ENCODE peak calls at places on chromosomes 4 and X, in six cellular contexts. One of them, this sample, is unnamed.

GRCh38 chrX:115030635-115031034 is 13.2 kb upstream of the IL13RA2 start:
- DNase-seq in GM12878: no peak
- DNase-seq in HepG2: no peak
- DNase-seq in transverse colon: peak; percentile 46
- DNase-seq in K562: no peak
- DNase-seq in esophagus muscularis mucosa: no peak
- DNase-seq in this sample: peak; percentile 35

GRCh38 chrX:153592966-153593688 is 5.8 kb downstream of the CCNQ start:
- DNase-seq in transverse colon: no peak
- DNase-seq in HepG2: no peak
- DNase-seq in K562: no peak
- DNase-seq in esophagus muscularis mucosa: no peak
- DNase-seq in GM12878: no peak
- DNase-seq in this sample: no peak

GRCh38 chr4:25320374-25321172 is 8.0 kb downstream of the ZCCHC4 start:
- DNase-seq in K562: no peak
- DNase-seq in esophagus muscularis mucosa: no peak
- DNase-seq in HepG2: no peak
- DNase-seq in transverse colon: no peak
- DNase-seq in GM12878: no peak
- DNase-seq in this sample: no peak

GRCh38 chr4:7635435-7635834 is 200.7 kb upstream of the PSAPL1 start:
- DNase-seq in esophagus muscularis mucosa: no peak
- DNase-seq in HepG2: no peak
- DNase-seq in K562: no peak
- DNase-seq in transverse colon: no peak
- DNase-seq in GM12878: no peak
- DNase-seq in this sample: no peak

GRCh38 chr4:83180469-83180968 is 66.0 kb upstream of the PLAC8 start:
- DNase-seq in GM12878: peak; percentile 79
- DNase-seq in esophagus muscularis mucosa: no peak
- DNase-seq in HepG2: no peak
- DNase-seq in transverse colon: no peak
- DNase-seq in K562: no peak
- DNase-seq in this sample: no peak

GRCh38 chr4:127852661-127853060 is 28.0 kb upstream of the PLK4 start:
- DNase-seq in transverse colon: no peak
- DNase-seq in K562: no peak
- DNase-seq in GM12878: no peak
- DNase-seq in esophagus muscularis mucosa: no peak
- DNase-seq in HepG2: no peak
- DNase-seq in this sample: no peak

GRCh38 chr4:6658635-6659075 is 18.2 kb downstream of the MRFAP1 start:
- DNase-seq in transverse colon: peak; percentile 28
- DNase-seq in HepG2: no peak
- DNase-seq in K562: no peak
- DNase-seq in esophagus muscularis mucosa: no peak
- DNase-seq in GM12878: no peak
- DNase-seq in this sample: peak; percentile 92

GRCh38 chrX:80430826-80431501 is 10.7 kb downstream of the TENT5D start:
- DNase-seq in HepG2: no peak
- DNase-seq in K562: peak; percentile 16
- DNase-seq in transverse colon: no peak
- DNase-seq in esophagus muscularis mucosa: no peak
- DNase-seq in GM12878: no peak
- DNase-seq in this sample: no peak

GRCh38 chr4:70722199-70722791 is 531 bp downstream of the RUFY3 start:
- DNase-seq in GM12878: no peak
- DNase-seq in K562: peak; percentile 41
- DNase-seq in HepG2: no peak
- DNase-seq in transverse colon: no peak
- DNase-seq in esophagus muscularis mucosa: no peak
- DNase-seq in this sample: no peak

GRCh38 chr4:89998350-89999098 is 103.9 kb downstream of the MMRN1 start:
- DNase-seq in GM12878: no peak
- DNase-seq in transverse colon: no peak
- DNase-seq in esophagus muscularis mucosa: no peak
- DNase-seq in K562: no peak
- DNase-seq in HepG2: no peak
- DNase-seq in this sample: no peak

GRCh38 chrX:21985332-21985777 is 44.8 kb downstream of the SMS start:
- DNase-seq in transverse colon: peak; percentile 76
- DNase-seq in GM12878: peak; percentile 67
- DNase-seq in K562: peak; percentile 75
- DNase-seq in esophagus muscularis mucosa: no peak
- DNase-seq in HepG2: peak; percentile 62
- DNase-seq in this sample: peak; percentile 50

GRCh38 chr4:128574706-128575105 is 234.8 kb upstream of the JADE1 start:
- DNase-seq in K562: peak; percentile 79
- DNase-seq in transverse colon: peak; percentile 84
- DNase-seq in HepG2: peak; percentile 32
- DNase-seq in esophagus muscularis mucosa: no peak
- DNase-seq in GM12878: peak; percentile 25
- DNase-seq in this sample: no peak

GRCh38 chr4:3878678-3879077 is 112.5 kb downstream of the ADRA2C start:
- DNase-seq in HepG2: no peak
- DNase-seq in esophagus muscularis mucosa: no peak
- DNase-seq in K562: no peak
- DNase-seq in transverse colon: no peak
- DNase-seq in GM12878: no peak
- DNase-seq in this sample: no peak

GRCh38 chr4:127656047-127656680 is 23.4 kb downstream of the INTU start:
- DNase-seq in GM12878: no peak
- DNase-seq in K562: no peak
- DNase-seq in HepG2: no peak
- DNase-seq in esophagus muscularis mucosa: no peak
- DNase-seq in transverse colon: no peak
- DNase-seq in this sample: peak; percentile 10

GRCh38 chrX:316351-317325 is 2.0 kb downstream of the GTPBP6 start:
- DNase-seq in K562: no peak
- DNase-seq in HepG2: no peak
- DNase-seq in transverse colon: peak; percentile 19
- DNase-seq in GM12878: no peak
- DNase-seq in esophagus muscularis mucosa: no peak
- DNase-seq in this sample: peak; percentile 85

GRCh38 chr4:44186096-44186849 is 262.3 kb downstream of the KCTD8 start:
- DNase-seq in transverse colon: no peak
- DNase-seq in GM12878: no peak
- DNase-seq in esophagus muscularis mucosa: no peak
- DNase-seq in HepG2: no peak
- DNase-seq in K562: no peak
- DNase-seq in this sample: peak; percentile 34

GRCh38 chr4:147088141-147088540 is 142.5 kb upstream of the TTC29 start:
- DNase-seq in GM12878: no peak
- DNase-seq in transverse colon: no peak
- DNase-seq in K562: no peak
- DNase-seq in esophagus muscularis mucosa: no peak
- DNase-seq in HepG2: no peak
- DNase-seq in this sample: no peak

GRCh38 chr4:21848001-21848400 is 100.6 kb downstream of the KCNIP4 start:
- DNase-seq in transverse colon: no peak
- DNase-seq in K562: no peak
- DNase-seq in GM12878: no peak
- DNase-seq in esophagus muscularis mucosa: no peak
- DNase-seq in HepG2: no peak
- DNase-seq in this sample: no peak

GRCh38 chrX:68396953-68397352 is 36.3 kb downstream of the OPHN1 start:
- DNase-seq in transverse colon: no peak
- DNase-seq in GM12878: no peak
- DNase-seq in K562: no peak
- DNase-seq in esophagus muscularis mucosa: no peak
- DNase-seq in HepG2: no peak
- DNase-seq in this sample: no peak

GRCh38 chr4:113837397-113837796 is 75.9 kb upstream of the CAMK2D start:
- DNase-seq in transverse colon: no peak
- DNase-seq in esophagus muscularis mucosa: no peak
- DNase-seq in K562: no peak
- DNase-seq in GM12878: peak; percentile 94
- DNase-seq in HepG2: no peak
- DNase-seq in this sample: no peak

DNA sequence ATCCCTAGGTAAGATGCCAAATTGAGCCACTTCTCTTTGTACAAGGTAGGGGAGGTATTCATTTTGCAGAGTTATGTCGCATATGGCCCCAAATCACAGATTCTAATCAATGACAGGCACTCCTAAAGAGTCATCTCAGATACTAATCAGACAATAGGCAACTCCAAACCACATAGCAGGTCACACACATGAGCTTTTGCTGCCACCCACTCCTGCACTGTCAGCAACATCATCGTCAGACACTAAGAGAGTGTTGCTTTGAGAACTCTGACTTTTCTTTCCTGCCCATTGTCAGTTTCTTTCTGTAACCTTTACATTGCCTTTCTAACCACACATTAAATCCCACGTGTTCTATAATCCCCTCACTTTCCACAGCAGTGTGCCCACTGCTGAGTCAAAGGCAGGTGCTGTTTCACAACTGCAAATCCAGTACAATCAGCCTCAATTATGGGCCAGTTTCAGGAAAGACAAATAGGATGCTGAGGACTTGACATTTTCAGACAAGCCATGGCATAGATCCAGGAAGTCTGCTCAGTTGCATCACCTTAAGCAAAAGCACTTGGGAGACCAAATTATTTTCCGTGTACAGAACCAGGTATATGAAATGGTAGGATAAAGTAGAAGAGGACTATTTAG is 23.5 kb downstream of the TMEM31 start:
- DNase-seq in K562: no peak
- DNase-seq in esophagus muscularis mucosa: no peak
- DNase-seq in HepG2: no peak
- DNase-seq in GM12878: no peak
- DNase-seq in transverse colon: no peak
- DNase-seq in this sample: no peak
- TF ChIP-seq EP300 in K562: no peak
- TF ChIP-seq EP300 in esophagus muscularis mucosa: no peak
- TF ChIP-seq EP300 in HepG2: no peak
- TF ChIP-seq EP300 in GM12878: no peak
- TF ChIP-seq EP300 in transverse colon: no peak
- TF ChIP-seq EP300 in this sample: no peak

GRCh38 chr4:71732066-71732465 is 51.8 kb downstream of the GC start:
- DNase-seq in HepG2: no peak
- DNase-seq in K562: no peak
- DNase-seq in GM12878: no peak
- DNase-seq in esophagus muscularis mucosa: no peak
- DNase-seq in transverse colon: no peak
- DNase-seq in this sample: no peak

GRCh38 chr4:71729856-71730255 is 54.0 kb downstream of the GC start:
- DNase-seq in GM12878: no peak
- DNase-seq in K562: no peak
- DNase-seq in HepG2: no peak
- DNase-seq in transverse colon: no peak
- DNase-seq in esophagus muscularis mucosa: no peak
- DNase-seq in this sample: no peak

DNA sequence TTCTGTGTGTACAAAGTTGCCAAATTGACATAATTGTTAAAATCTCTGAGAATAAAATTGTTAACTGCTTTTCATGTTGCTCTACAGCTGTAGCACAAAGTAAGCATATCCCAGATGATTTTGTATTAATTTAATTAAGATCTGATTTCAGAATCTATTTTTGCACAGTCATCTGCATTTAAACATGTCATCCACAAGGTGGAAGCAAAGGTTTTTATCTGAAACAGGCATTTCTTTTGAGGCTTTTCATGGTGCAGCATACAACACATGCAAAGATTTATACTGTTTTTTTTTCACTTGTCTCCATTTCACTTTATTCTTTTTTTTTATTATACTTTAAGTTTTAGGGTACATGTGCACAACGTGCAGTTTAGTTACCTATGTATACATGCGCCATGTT is 51.2 kb downstream of the GC start:
- DNase-seq in GM12878: no peak
- DNase-seq in esophagus muscularis mucosa: no peak
- DNase-seq in K562: peak; percentile 17
- DNase-seq in HepG2: peak; percentile 13
- DNase-seq in transverse colon: no peak
- DNase-seq in this sample: no peak
- TF ChIP-seq CTCF in GM12878: peak; percentile 48
- TF ChIP-seq CTCF in esophagus muscularis mucosa: peak; percentile 17
- TF ChIP-seq CTCF in K562: no peak
- TF ChIP-seq CTCF in HepG2: peak; percentile 46
- TF ChIP-seq CTCF in transverse colon: peak; percentile 16
- TF ChIP-seq CTCF in this sample: peak; percentile 22

GRCh38 chr4:85548841-85549240 is 73.9 kb downstream of the ARHGAP24 start:
- DNase-seq in transverse colon: no peak
- DNase-seq in HepG2: no peak
- DNase-seq in GM12878: no peak
- DNase-seq in K562: no peak
- DNase-seq in esophagus muscularis mucosa: no peak
- DNase-seq in this sample: no peak

GRCh38 chr4:85543832-85544231 is 68.9 kb downstream of the ARHGAP24 start:
- DNase-seq in transverse colon: no peak
- DNase-seq in HepG2: no peak
- DNase-seq in GM12878: no peak
- DNase-seq in esophagus muscularis mucosa: no peak
- DNase-seq in K562: no peak
- DNase-seq in this sample: no peak

GRCh38 chr4:85548116-85548515 is 73.2 kb downstream of the ARHGAP24 start:
- DNase-seq in transverse colon: no peak
- DNase-seq in GM12878: no peak
- DNase-seq in esophagus muscularis mucosa: no peak
- DNase-seq in HepG2: no peak
- DNase-seq in K562: no peak
- DNase-seq in this sample: no peak

DNA sequence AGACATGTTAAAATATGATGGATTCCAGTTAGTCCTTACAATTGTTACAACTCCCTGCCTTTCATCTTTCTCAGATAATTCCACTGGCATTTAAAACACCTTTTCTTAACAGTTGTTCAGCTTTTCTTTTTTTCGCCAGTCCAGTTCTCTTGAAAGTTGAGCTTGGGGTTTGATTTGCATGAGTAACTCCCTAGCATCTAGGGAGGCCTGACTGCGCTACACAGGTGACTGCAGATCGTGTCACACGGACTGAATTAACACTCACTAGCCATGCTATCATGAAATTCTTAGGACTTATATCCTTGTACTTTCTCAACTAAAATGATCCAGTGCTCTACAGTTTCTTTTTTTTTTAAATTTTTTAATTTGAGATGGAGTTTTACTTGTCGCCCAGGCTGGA is 69.8 kb downstream of the ARHGAP24 start:
- DNase-seq in K562: no peak
- DNase-seq in GM12878: no peak
- DNase-seq in transverse colon: no peak
- DNase-seq in HepG2: no peak
- DNase-seq in esophagus muscularis mucosa: no peak
- DNase-seq in this sample: no peak
- TF ChIP-seq POLR2AphosphoS5 in K562: no peak
- TF ChIP-seq POLR2AphosphoS5 in GM12878: no peak
- TF ChIP-seq POLR2AphosphoS5 in transverse colon: no peak
- TF ChIP-seq POLR2AphosphoS5 in HepG2: no peak
- TF ChIP-seq POLR2AphosphoS5 in esophagus muscularis mucosa: no peak
- TF ChIP-seq POLR2AphosphoS5 in this sample: no peak

DNA sequence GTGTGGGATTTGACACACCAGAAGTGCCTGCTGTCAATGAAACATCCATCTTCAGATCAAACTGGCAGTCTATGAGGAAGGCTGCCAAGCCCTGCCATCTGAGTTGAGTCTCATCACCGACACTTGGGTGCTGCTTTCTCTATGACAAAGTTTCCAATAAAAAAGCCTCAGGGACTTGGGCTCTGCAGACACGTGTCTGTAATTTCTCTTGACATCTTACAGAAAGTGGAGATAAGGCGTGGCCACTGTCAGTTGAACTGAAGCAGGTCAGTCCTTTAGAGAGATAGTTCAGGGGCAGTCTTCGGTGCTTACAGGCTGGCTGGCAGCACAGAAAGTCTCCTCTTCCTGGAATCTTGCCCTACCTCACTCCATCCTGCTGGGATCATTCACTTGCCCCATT is 40.2 kb upstream of the LDB2 start:
- DNase-seq in transverse colon: no peak
- DNase-seq in K562: no peak
- DNase-seq in HepG2: no peak
- DNase-seq in GM12878: no peak
- DNase-seq in esophagus muscularis mucosa: no peak
- DNase-seq in this sample: no peak
- TF ChIP-seq EP300 in transverse colon: no peak
- TF ChIP-seq EP300 in K562: no peak
- TF ChIP-seq EP300 in HepG2: no peak
- TF ChIP-seq EP300 in GM12878: no peak
- TF ChIP-seq EP300 in esophagus muscularis mucosa: no peak
- TF ChIP-seq EP300 in this sample: no peak